ENCODE peak calls at places on chromosomes 16 and 17, in six cellular contexts. One of them, this sample, is unnamed.

GRCh38 chr16:59573528-59574271 is 839.6 kb upstream of the GOT2 start:
- DNase-seq in ovary: no peak
- DNase-seq in adipocyte: peak; percentile 70
- DNase-seq in naive thymus-derived CD4-positive, alpha-beta T cell: no peak
- DNase-seq in body of pancreas: no peak
- DNase-seq in lung: no peak
- DNase-seq in this sample: no peak

GRCh38 chr17:60154616-60155426 is 5.0 kb downstream of the CA4 start:
- DNase-seq in ovary: no peak
- DNase-seq in adipocyte: peak; percentile 71
- DNase-seq in naive thymus-derived CD4-positive, alpha-beta T cell: no peak
- DNase-seq in body of pancreas: peak; percentile 34
- DNase-seq in lung: no peak
- DNase-seq in this sample: no peak

GRCh38 chr17:82592289-82592683 is 56.0 kb downstream of the WDR45B start:
- DNase-seq in ovary: no peak
- DNase-seq in adipocyte: no peak
- DNase-seq in naive thymus-derived CD4-positive, alpha-beta T cell: no peak
- DNase-seq in body of pancreas: no peak
- DNase-seq in lung: peak; percentile 63
- DNase-seq in this sample: no peak

GRCh38 chr17:76088041-76088867 is 9.3 kb downstream of the ZACN start:
- DNase-seq in ovary: no peak
- DNase-seq in adipocyte: no peak
- DNase-seq in naive thymus-derived CD4-positive, alpha-beta T cell: no peak
- DNase-seq in body of pancreas: no peak
- DNase-seq in lung: no peak
- DNase-seq in this sample: no peak

GRCh38 chr17:38587956-38588771 is 17.6 kb downstream of the SRCIN1 start:
- DNase-seq in ovary: no peak
- DNase-seq in adipocyte: no peak
- DNase-seq in naive thymus-derived CD4-positive, alpha-beta T cell: no peak
- DNase-seq in body of pancreas: no peak
- DNase-seq in lung: no peak
- DNase-seq in this sample: no peak

GRCh38 chr17:36027776-36028175 is 10.0 kb upstream of the CCL23 start:
- DNase-seq in ovary: no peak
- DNase-seq in adipocyte: no peak
- DNase-seq in naive thymus-derived CD4-positive, alpha-beta T cell: no peak
- DNase-seq in body of pancreas: no peak
- DNase-seq in lung: no peak
- DNase-seq in this sample: no peak

GRCh38 chr17:82315703-82316358 is 1.6 kb downstream of the CD7 start:
- DNase-seq in ovary: no peak
- DNase-seq in adipocyte: no peak
- DNase-seq in naive thymus-derived CD4-positive, alpha-beta T cell: peak; percentile 72
- DNase-seq in body of pancreas: no peak
- DNase-seq in lung: no peak
- DNase-seq in this sample: no peak

GRCh38 chr17:10013360-10014112 is 108.5 kb upstream of the RCVRN start:
- DNase-seq in ovary: no peak
- DNase-seq in adipocyte: peak; percentile 42
- DNase-seq in naive thymus-derived CD4-positive, alpha-beta T cell: no peak
- DNase-seq in body of pancreas: peak; percentile 51
- DNase-seq in lung: no peak
- DNase-seq in this sample: no peak

GRCh38 chr17:76805319-76805718 is 62.9 kb upstream of the MGAT5B start:
- DNase-seq in ovary: no peak
- DNase-seq in adipocyte: peak; percentile 58
- DNase-seq in naive thymus-derived CD4-positive, alpha-beta T cell: no peak
- DNase-seq in body of pancreas: no peak
- DNase-seq in lung: no peak
- DNase-seq in this sample: no peak

GRCh38 chr17:68437979-68438877 is 19.1 kb downstream of the WIPI1 start:
- DNase-seq in ovary: no peak
- DNase-seq in adipocyte: no peak
- DNase-seq in naive thymus-derived CD4-positive, alpha-beta T cell: no peak
- DNase-seq in body of pancreas: peak; percentile 71
- DNase-seq in lung: no peak
- DNase-seq in this sample: no peak

GRCh38 chr17:30229012-30229411 is 6.5 kb downstream of the SLC6A4 start:
- DNase-seq in ovary: no peak
- DNase-seq in adipocyte: peak; percentile 41
- DNase-seq in naive thymus-derived CD4-positive, alpha-beta T cell: no peak
- DNase-seq in body of pancreas: no peak
- DNase-seq in lung: no peak
- DNase-seq in this sample: no peak

GRCh38 chr16:55062446-55062845 is 131.8 kb downstream of the IRX5 start:
- DNase-seq in ovary: no peak
- DNase-seq in adipocyte: peak; percentile 4
- DNase-seq in naive thymus-derived CD4-positive, alpha-beta T cell: no peak
- DNase-seq in body of pancreas: no peak
- DNase-seq in lung: no peak
- DNase-seq in this sample: no peak

GRCh38 chr17:51461578-51462004 is 201.2 kb downstream of the UTP18 start:
- DNase-seq in ovary: peak; percentile 71
- DNase-seq in adipocyte: peak; percentile 5
- DNase-seq in naive thymus-derived CD4-positive, alpha-beta T cell: peak; percentile 52
- DNase-seq in body of pancreas: peak; percentile 65
- DNase-seq in lung: peak; percentile 62
- DNase-seq in this sample: peak; percentile 85

GRCh38 chr17:1839516-1839915 is 9.7 kb downstream of the RPA1 start:
- DNase-seq in ovary: no peak
- DNase-seq in adipocyte: no peak
- DNase-seq in naive thymus-derived CD4-positive, alpha-beta T cell: no peak
- DNase-seq in body of pancreas: no peak
- DNase-seq in lung: no peak
- DNase-seq in this sample: no peak

GRCh38 chr16:57156351-57156703 is 29.5 kb downstream of the PSME3IP1 start:
- DNase-seq in ovary: no peak
- DNase-seq in adipocyte: no peak
- DNase-seq in naive thymus-derived CD4-positive, alpha-beta T cell: no peak
- DNase-seq in body of pancreas: no peak
- DNase-seq in lung: no peak
- DNase-seq in this sample: no peak

GRCh38 chr17:58679263-58680037 is 12.4 kb downstream of the TEX14 start:
- DNase-seq in ovary: no peak
- DNase-seq in adipocyte: no peak
- DNase-seq in naive thymus-derived CD4-positive, alpha-beta T cell: no peak
- DNase-seq in body of pancreas: no peak
- DNase-seq in lung: no peak
- DNase-seq in this sample: peak; percentile 41

GRCh38 chr17:32323784-32324590 is 18.0 kb downstream of the C17orf75 start:
- DNase-seq in ovary: no peak
- DNase-seq in adipocyte: no peak
- DNase-seq in naive thymus-derived CD4-positive, alpha-beta T cell: no peak
- DNase-seq in body of pancreas: peak; percentile 54
- DNase-seq in lung: no peak
- DNase-seq in this sample: no peak

GRCh38 chr16:30395155-30395991 is at the start of gene ZNF48:
- DNase-seq in ovary: peak; percentile 92
- DNase-seq in adipocyte: peak; percentile 94
- DNase-seq in naive thymus-derived CD4-positive, alpha-beta T cell: peak; percentile 58
- DNase-seq in body of pancreas: peak; percentile 92
- DNase-seq in lung: peak; percentile 82
- DNase-seq in this sample: peak; percentile 82

GRCh38 chr16:67463059-67463458 is 17.9 kb downstream of the ATP6V0D1 start:
- DNase-seq in ovary: no peak
- DNase-seq in adipocyte: no peak
- DNase-seq in naive thymus-derived CD4-positive, alpha-beta T cell: no peak
- DNase-seq in body of pancreas: no peak
- DNase-seq in lung: no peak
- DNase-seq in this sample: no peak

GRCh38 chr17:68053237-68054030 is 17.9 kb downstream of the KPNA2 start:
- DNase-seq in ovary: no peak
- DNase-seq in adipocyte: peak; percentile 62
- DNase-seq in naive thymus-derived CD4-positive, alpha-beta T cell: no peak
- DNase-seq in body of pancreas: peak; percentile 20
- DNase-seq in lung: peak; percentile 34
- DNase-seq in this sample: no peak

GRCh38 chr16:476039-476438 is 50.6 kb downstream of the RAB11FIP3 start:
- DNase-seq in ovary: peak; percentile 60
- DNase-seq in adipocyte: no peak
- DNase-seq in naive thymus-derived CD4-positive, alpha-beta T cell: no peak
- DNase-seq in body of pancreas: no peak
- DNase-seq in lung: no peak
- DNase-seq in this sample: no peak

GRCh38 chr17:35700157-35700556 is 31.3 kb upstream of the RASL10B start:
- DNase-seq in ovary: no peak
- DNase-seq in adipocyte: no peak
- DNase-seq in naive thymus-derived CD4-positive, alpha-beta T cell: no peak
- DNase-seq in body of pancreas: no peak
- DNase-seq in lung: no peak
- DNase-seq in this sample: no peak

GRCh38 chr16:85170066-85171003 is 58.1 kb upstream of the CIBAR2 start:
- DNase-seq in ovary: no peak
- DNase-seq in adipocyte: peak; percentile 25
- DNase-seq in naive thymus-derived CD4-positive, alpha-beta T cell: no peak
- DNase-seq in body of pancreas: no peak
- DNase-seq in lung: no peak
- DNase-seq in this sample: peak; percentile 21
- H3K4me3 ChIP-seq in ovary: peak overlapping the region; percentile 41
- H3K4me3 ChIP-seq in adipocyte: peak overlapping the region; percentile 84
- H3K4me3 ChIP-seq in naive thymus-derived CD4-positive, alpha-beta T cell: no peak overlapping the region
- H3K4me3 ChIP-seq in body of pancreas: no peak overlapping the region
- H3K4me3 ChIP-seq in lung: no peak overlapping the region
- H3K4me3 ChIP-seq in this sample: peak overlapping the region; percentile 38

DNA sequence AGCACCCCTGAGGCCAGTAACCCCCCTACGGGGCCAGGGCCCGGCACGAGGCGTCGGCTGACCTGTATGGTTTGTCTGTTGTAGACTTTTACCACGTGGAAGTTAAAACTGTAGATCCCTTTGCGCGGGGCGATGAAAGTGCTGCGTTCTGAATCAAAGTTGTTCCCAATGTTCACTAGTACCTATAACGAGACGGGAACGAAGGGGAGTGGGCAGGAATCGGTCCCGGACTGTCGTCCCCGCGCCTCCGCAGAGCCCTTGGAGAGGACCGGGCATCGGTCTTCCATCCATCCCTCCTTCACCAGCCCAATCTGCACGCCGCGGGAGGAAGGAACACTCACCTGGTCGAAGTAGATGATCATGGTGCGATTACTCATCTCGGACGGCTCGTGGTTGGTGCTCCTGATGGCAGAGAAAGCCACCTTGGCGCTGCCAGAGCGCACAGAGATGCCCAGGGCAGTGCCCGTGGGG is 742 bp downstream of the CBLN1 start:
- DNase-seq in ovary: no peak
- DNase-seq in adipocyte: no peak
- DNase-seq in naive thymus-derived CD4-positive, alpha-beta T cell: no peak
- DNase-seq in body of pancreas: no peak
- DNase-seq in lung: no peak
- DNase-seq in this sample: no peak
- H3K27me3 ChIP-seq in ovary: no peaks in the 10 kb centered on the region
- H3K27me3 ChIP-seq in adipocyte: peaks cover 84% of the 10 kb centered on the region
- H3K27me3 ChIP-seq in naive thymus-derived CD4-positive, alpha-beta T cell: no peaks in the 10 kb centered on the region
- H3K27me3 ChIP-seq in body of pancreas: peaks cover 45% of the 10 kb centered on the region
- H3K27me3 ChIP-seq in lung: peaks cover 24% of the 10 kb centered on the region
- H3K27me3 ChIP-seq in this sample: peaks cover 76% of the 10 kb centered on the region

GRCh38 chr16:28186752-28187151 is 25.0 kb downstream of the XPO6 start:
- DNase-seq in ovary: no peak
- DNase-seq in adipocyte: peak; percentile 39
- DNase-seq in naive thymus-derived CD4-positive, alpha-beta T cell: peak; percentile 36
- DNase-seq in body of pancreas: no peak
- DNase-seq in lung: no peak
- DNase-seq in this sample: no peak

GRCh38 chr16:28191364-28191985 is 20.3 kb downstream of the XPO6 start:
- DNase-seq in ovary: no peak
- DNase-seq in adipocyte: no peak
- DNase-seq in naive thymus-derived CD4-positive, alpha-beta T cell: no peak
- DNase-seq in body of pancreas: no peak
- DNase-seq in lung: no peak
- DNase-seq in this sample: no peak

GRCh38 chr16:28189237-28189636 is 22.5 kb downstream of the XPO6 start:
- DNase-seq in ovary: no peak
- DNase-seq in adipocyte: peak; percentile 33
- DNase-seq in naive thymus-derived CD4-positive, alpha-beta T cell: no peak
- DNase-seq in body of pancreas: no peak
- DNase-seq in lung: no peak
- DNase-seq in this sample: no peak

GRCh38 chr16:28187595-28188004 is 24.2 kb downstream of the XPO6 start:
- DNase-seq in ovary: no peak
- DNase-seq in adipocyte: no peak
- DNase-seq in naive thymus-derived CD4-positive, alpha-beta T cell: no peak
- DNase-seq in body of pancreas: no peak
- DNase-seq in lung: no peak
- DNase-seq in this sample: no peak

GRCh38 chr16:28188085-28188916 is 23.5 kb downstream of the XPO6 start:
- DNase-seq in ovary: no peak
- DNase-seq in adipocyte: no peak
- DNase-seq in naive thymus-derived CD4-positive, alpha-beta T cell: no peak
- DNase-seq in body of pancreas: no peak
- DNase-seq in lung: no peak
- DNase-seq in this sample: no peak
- H3K4me3 ChIP-seq in ovary: no peak overlapping the region
- H3K4me3 ChIP-seq in adipocyte: no peak overlapping the region
- H3K4me3 ChIP-seq in naive thymus-derived CD4-positive, alpha-beta T cell: peak overlapping the region; percentile 30
- H3K4me3 ChIP-seq in body of pancreas: no peak overlapping the region
- H3K4me3 ChIP-seq in lung: no peak overlapping the region
- H3K4me3 ChIP-seq in this sample: no peak overlapping the region

GRCh38 chr17:15268003-15268402 is 2.9 kb upstream of the PMP22 start:
- DNase-seq in ovary: no peak
- DNase-seq in adipocyte: no peak
- DNase-seq in naive thymus-derived CD4-positive, alpha-beta T cell: no peak
- DNase-seq in body of pancreas: no peak
- DNase-seq in lung: no peak
- DNase-seq in this sample: no peak

GRCh38 chr17:15269087-15269486 is 4.0 kb upstream of the PMP22 start:
- DNase-seq in ovary: no peak
- DNase-seq in adipocyte: no peak
- DNase-seq in naive thymus-derived CD4-positive, alpha-beta T cell: no peak
- DNase-seq in body of pancreas: no peak
- DNase-seq in lung: no peak
- DNase-seq in this sample: no peak

GRCh38 chr17:15270628-15271381 is 5.7 kb upstream of the PMP22 start:
- DNase-seq in ovary: no peak
- DNase-seq in adipocyte: no peak
- DNase-seq in naive thymus-derived CD4-positive, alpha-beta T cell: no peak
- DNase-seq in body of pancreas: no peak
- DNase-seq in lung: no peak
- DNase-seq in this sample: no peak

GRCh38 chr17:15268465-15268864 is 3.3 kb upstream of the PMP22 start:
- DNase-seq in ovary: no peak
- DNase-seq in adipocyte: no peak
- DNase-seq in naive thymus-derived CD4-positive, alpha-beta T cell: no peak
- DNase-seq in body of pancreas: no peak
- DNase-seq in lung: no peak
- DNase-seq in this sample: no peak

GRCh38 chr17:15269690-15270089 is 4.6 kb upstream of the PMP22 start:
- DNase-seq in ovary: no peak
- DNase-seq in adipocyte: no peak
- DNase-seq in naive thymus-derived CD4-positive, alpha-beta T cell: no peak
- DNase-seq in body of pancreas: no peak
- DNase-seq in lung: no peak
- DNase-seq in this sample: no peak
- H3K27me3 ChIP-seq in ovary: no peaks in the 10 kb centered on the region
- H3K27me3 ChIP-seq in adipocyte: no peaks in the 10 kb centered on the region
- H3K27me3 ChIP-seq in naive thymus-derived CD4-positive, alpha-beta T cell: no peaks in the 10 kb centered on the region
- H3K27me3 ChIP-seq in body of pancreas: no peaks in the 10 kb centered on the region
- H3K27me3 ChIP-seq in lung: no peaks in the 10 kb centered on the region
- H3K27me3 ChIP-seq in this sample: no peaks in the 10 kb centered on the region

GRCh38 chr17:65017375-65017774 is 39.2 kb downstream of the GNA13 start:
- DNase-seq in ovary: peak; percentile 62
- DNase-seq in adipocyte: no peak
- DNase-seq in naive thymus-derived CD4-positive, alpha-beta T cell: no peak
- DNase-seq in body of pancreas: no peak
- DNase-seq in lung: no peak
- DNase-seq in this sample: no peak
- H3K4me3 ChIP-seq in ovary: no peak overlapping the region
- H3K4me3 ChIP-seq in adipocyte: peak overlapping the region; percentile 61
- H3K4me3 ChIP-seq in naive thymus-derived CD4-positive, alpha-beta T cell: no peak overlapping the region
- H3K4me3 ChIP-seq in body of pancreas: no peak overlapping the region
- H3K4me3 ChIP-seq in lung: no peak overlapping the region
- H3K4me3 ChIP-seq in this sample: no peak overlapping the region